ENCODE peak calls at places on chromosomes 16 and 17, in seven cellular contexts. B is astrocyte of the spinal cord, I is HFFc6, O is IMR-90, W is stomach, Q is Calu3, F is HFF-Myc. A is an unnamed sample.

GRCh38 chr17:48727415-48728175 is 955 bp downstream of the HOXB13 start:
- DNase-seq in O (no peak), W (no peak), Q (no peak), F (no peak), I (no peak), B (no peak), A (no peak)

GRCh38 chr16:626787-627457 is 3.9 kb upstream of the WFIKKN1 start:
- DNase-seq in F (peak; percentile 78), B (peak; percentile 95), I (peak; percentile 96), Q (no peak), O (peak; percentile 97), W (no peak), A (no peak)

GRCh38 chr17:82205720-82206508 is 6.7 kb downstream of the CCDC57 start:
- DNase-seq in I (peak; percentile 88), B (peak; percentile 84), F (peak; percentile 85), O (peak; percentile 84), W (peak; percentile 87), Q (peak; percentile 85), A (peak; percentile 60)

GRCh38 chr17:80894439-80894721 is 97.3 kb upstream of the CHMP6 start:
- DNase-seq in B (no peak), W (no peak), F (no peak), O (no peak), Q (no peak), I (no peak), A (no peak)

GRCh38 chr16:79265701-79266100 is 334.8 kb downstream of the MAF start:
- DNase-seq in B (no peak), F (no peak), W (no peak), Q (no peak), O (no peak), I (no peak), A (no peak)

GRCh38 chr17:34246436-34246835 is 8.6 kb upstream of the CCL2 start:
- DNase-seq in O (no peak), I (no peak), B (no peak), W (no peak), F (no peak), Q (no peak), A (no peak)

GRCh38 chr16:53980675-53981074 is 276.7 kb downstream of the FTO start:
- DNase-seq in I (no peak), W (no peak), F (no peak), B (no peak), Q (no peak), O (peak; percentile 6), A (no peak)

GRCh38 chr17:81806461-81807209 is 2.7 kb downstream of the GCGR start:
- DNase-seq in B (no peak), W (no peak), O (no peak), F (no peak), Q (no peak), I (no peak), A (no peak)

GRCh38 chr16:2786061-2786825 is 1.1 kb downstream of the PRSS33 start:
- DNase-seq in F (no peak), I (no peak), W (no peak), Q (peak; percentile 50), B (no peak), O (no peak), A (no peak)

GRCh38 chr17:79658811-79659207 is 48.0 kb upstream of the RBFOX3 start:
- DNase-seq in F (peak; percentile 11), B (no peak), I (peak; percentile 5), Q (peak; percentile 21), O (peak; percentile 21), W (no peak), A (peak; percentile 14)

GRCh38 chr17:9517396-9517795 is 58.2 kb downstream of the STX8 start:
- DNase-seq in F (no peak), W (no peak), I (no peak), Q (no peak), O (no peak), B (no peak), A (no peak)

GRCh38 chr17:76103274-76104139 is at the start of gene EXOC7:
- DNase-seq in Q (peak; percentile 93), B (peak; percentile 92), O (peak; percentile 88), F (peak; percentile 64), I (peak; percentile 82), W (peak; percentile 94), A (peak; percentile 87)

GRCh38 chr16:18969050-18969854 is 14.5 kb upstream of the TMC7 start:
- DNase-seq in I (peak; percentile 58), W (peak; percentile 87), O (peak; percentile 49), Q (peak; percentile 90), B (peak; percentile 68), F (peak; percentile 38), A (peak; percentile 76)

GRCh38 chr16:73949574-73950348 is 346.9 kb upstream of the PSMD7 start:
- DNase-seq in F (peak; percentile 97), W (no peak), Q (peak; percentile 53), O (peak; percentile 83), B (peak; percentile 40), I (peak; percentile 85), A (no peak)

GRCh38 chr16:10745856-10746255 is 2.2 kb downstream of the NUBP1 start:
- DNase-seq in I (no peak), O (no peak), F (no peak), W (no peak), Q (no peak), B (no peak), A (no peak)

GRCh38 chr16:11225677-11226549 is 30.1 kb downstream of the SOCS1 start:
- DNase-seq in B (no peak), Q (no peak), I (no peak), F (no peak), W (no peak), O (no peak), A (no peak)

GRCh38 chr17:14590458-14591250 is 289.8 kb downstream of the HS3ST3B1 start:
- DNase-seq in W (no peak), O (no peak), I (no peak), B (no peak), Q (no peak), F (no peak), A (no peak)

GRCh38 chr16:80433617-80434016 is 107.2 kb upstream of the DYNLRB2 start:
- DNase-seq in I (no peak), O (no peak), F (no peak), W (no peak), Q (no peak), B (no peak), A (no peak)

GRCh38 chr16:66007717-66008116 is 358.8 kb upstream of the CDH5 start:
- DNase-seq in F (no peak), O (peak; percentile 93), W (no peak), I (peak; percentile 58), B (peak; percentile 72), Q (no peak), A (no peak)

GRCh38 chr16:60107467-60107866 is 1373.4 kb upstream of the GOT2 start:
- DNase-seq in F (peak; percentile 7), W (no peak), B (peak; percentile 54), Q (no peak), I (peak; percentile 76), O (no peak), A (no peak)

GRCh38 chr16:2707368-2708289 is 12.4 kb downstream of the PRSS27 start:
- DNase-seq in B (no peak), I (no peak), O (no peak), Q (no peak), W (no peak), F (no peak), A (no peak)

GRCh38 chr16:46763147-46763546 is 15.0 kb upstream of the MYLK3 start:
- DNase-seq in O (no peak), Q (no peak), B (no peak), F (no peak), W (no peak), I (no peak), A (no peak)

GRCh38 chr17:1078831-1079561 is 82.1 kb downstream of the TIMM22 start:
- DNase-seq in F (no peak), I (no peak), O (no peak), Q (no peak), W (no peak), B (no peak), A (no peak)

GRCh38 chr17:32386844-32387243 is 36.9 kb downstream of the ZNF207 start:
- DNase-seq in O (peak; percentile 6), Q (no peak), W (no peak), F (no peak), B (no peak), I (no peak), A (no peak)

GRCh38 chr17:18966831-18967624 is 15.1 kb downstream of the SLC5A10 start:
- DNase-seq in B (peak; percentile 44), Q (no peak), O (peak; percentile 52), W (peak; percentile 55), F (no peak), I (peak; percentile 3), A (no peak)

GRCh38 chr17:34269969-34270368 is at the start of gene CCL7:
- DNase-seq in W (no peak), B (no peak), I (peak; percentile 34), O (peak; percentile 36), Q (no peak), F (no peak), A (no peak)

GRCh38 chr17:8991514-8992285 is 26.2 kb upstream of the PIK3R5 start:
- DNase-seq in O (peak; percentile 57), I (peak; percentile 42), B (peak; percentile 48), F (no peak), Q (peak; percentile 71), W (peak; percentile 70), A (peak; percentile 61)

GRCh38 chr16:25257956-25258855 is 561 bp upstream of the ZKSCAN2 start:
- DNase-seq in Q (peak; percentile 96), I (peak; percentile 83), B (peak; percentile 90), F (peak; percentile 30), W (peak; percentile 82), O (peak; percentile 87), A (peak; percentile 86)
- TF ChIP-seq CTCF in Q (no peak), I (no peak), B (no peak), F (no peak), W (no peak), O (no peak), A (no peak)

DNA sequence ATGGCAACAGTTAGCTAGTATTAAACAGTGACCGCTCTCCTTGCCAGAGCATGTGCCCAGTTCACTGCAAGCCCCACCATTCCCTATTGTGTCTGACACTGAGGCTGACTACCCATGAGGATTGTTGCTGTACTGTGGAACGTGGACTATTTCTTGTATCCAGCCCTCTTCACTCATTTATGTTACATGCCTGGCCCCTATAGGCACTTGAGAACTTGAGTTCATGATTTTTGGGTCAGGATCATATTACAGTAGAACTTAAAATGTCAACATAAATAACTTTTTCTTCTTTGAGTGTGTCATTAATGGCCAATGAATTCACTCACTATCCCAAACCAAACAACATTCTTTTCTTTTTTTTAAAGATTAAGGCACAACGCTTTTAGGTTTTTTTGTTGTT is 55.7 kb downstream of the LYRM1 start:
- DNase-seq in O (peak; percentile 45), B (no peak), F (peak; percentile 6), Q (no peak), W (no peak), I (peak; percentile 21), A (no peak)
- TF ChIP-seq CTCF in O (no peak), B (no peak), F (no peak), Q (no peak), W (no peak), I (no peak), A (no peak)

DNA sequence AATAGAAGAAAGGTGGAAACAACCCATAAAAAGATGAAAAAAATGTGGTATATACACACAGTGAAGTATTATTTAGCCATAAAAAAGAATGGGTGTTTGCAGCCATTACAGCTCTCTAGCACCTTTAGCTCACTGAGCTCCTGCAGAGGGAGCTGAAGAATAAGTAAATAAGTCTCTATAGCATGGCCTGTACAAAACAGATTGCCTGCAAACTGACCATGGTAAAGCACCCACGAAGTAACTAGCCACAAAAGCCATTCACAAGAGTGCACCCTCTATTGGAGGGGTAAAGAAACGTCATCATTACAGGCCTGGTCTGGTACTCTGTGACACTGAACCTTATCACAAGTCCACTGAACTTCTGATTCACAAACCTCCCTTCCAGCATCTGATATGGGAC is 76.3 kb downstream of the USP32 start:
- DNase-seq in Q (no peak), F (no peak), I (no peak), B (no peak), O (no peak), W (no peak), A (no peak)
- TF ChIP-seq CTCF in Q (no peak), F (peak; percentile 6), I (peak; percentile 21), B (no peak), O (peak; percentile 2), W (no peak), A (no peak)

GRCh38 chr16:17544785-17545184 is 74.0 kb upstream of the XYLT1 start:
- DNase-seq in B (no peak), F (no peak), I (no peak), W (no peak), Q (no peak), O (no peak), A (no peak)
- TF ChIP-seq CTCF in B (peak; percentile 7), F (peak; percentile 46), I (peak; percentile 71), W (no peak), Q (peak; percentile 49), O (no peak), A (peak; percentile 36)

A was measured in progenitor cell of endocrine pancreas.